ENCODE peak calls at places on chromosomes 3 and 15, in eight cellular contexts. S is nephron progenitor cell; W is H4; N is left cardiac atrium; Y is activated T-helper 1 cell treated with Interleukin-2 at 50 U/mL for 16 hours; H is fibroblast of mammary gland; L is stimulated activated CD8-positive, alpha-beta memory T cell treated with anti-CD3 and anti-CD28 coated beads, Interleukin-15, amount 100 ng/mL, for 4 hours; F is effector CD4-positive, alpha-beta T cell. O is an unnamed sample.

GRCh38 chr3:187750513-187751123 is 5.3 kb upstream of the BCL6 start:
- DNase-seq in H (no peak), N (no peak), S (peak; percentile 44), Y (no peak), F (no peak), W (peak; percentile 23), L (no peak), O (no peak)

GRCh38 chr3:123656691-123657090 is 71.8 kb upstream of the HACD2 start:
- DNase-seq in Y (no peak), H (no peak), S (no peak), L (no peak), W (no peak), F (no peak), N (no peak), O (no peak)

GRCh38 chr15:95995375-95996168 is 334.9 kb upstream of the NR2F2 start:
- DNase-seq in S (no peak), F (no peak), Y (no peak), H (peak; percentile 41), W (no peak), L (no peak), N (no peak), O (no peak)

GRCh38 chr3:40116478-40117162 is 192.9 kb upstream of the EIF1B start:
- DNase-seq in W (no peak), N (no peak), F (no peak), S (no peak), Y (no peak), H (peak; percentile 72), L (no peak), O (no peak)

GRCh38 chr3:121604759-121605158 is 11.6 kb downstream of the FBXO40 start:
- DNase-seq in H (no peak), Y (no peak), L (no peak), W (no peak), F (no peak), S (no peak), N (no peak), O (no peak)

GRCh38 chr15:84749111-84749991 is 959 bp downstream of the ZNF592 start:
- DNase-seq in N (peak; percentile 43), W (peak; percentile 8), H (peak; percentile 32), F (peak; percentile 20), S (peak; percentile 38), L (no peak), Y (peak; percentile 27), O (peak; percentile 20)

GRCh38 chr15:78100886-78101285 is 8.5 kb downstream of the SH2D7 start:
- DNase-seq in W (no peak), S (no peak), H (no peak), F (no peak), N (no peak), L (no peak), Y (no peak), O (no peak)

GRCh38 chr15:31372635-31373091 is 46.0 kb downstream of the KLF13 start:
- DNase-seq in F (no peak), L (no peak), W (peak; percentile 56), H (peak; percentile 86), N (peak; percentile 53), Y (no peak), S (peak; percentile 45), O (no peak)

GRCh38 chr3:72318504-72319201 is 529.6 kb downstream of the SHQ1 start:
- DNase-seq in H (no peak), W (peak; percentile 16), L (no peak), Y (no peak), F (no peak), N (no peak), S (no peak), O (no peak)

GRCh38 chr15:37907136-37907535 is 27.3 kb upstream of the TMCO5A start:
- DNase-seq in L (no peak), H (peak; percentile 45), W (peak; percentile 29), N (no peak), S (no peak), F (no peak), Y (no peak), O (no peak)

GRCh38 chr15:93200448-93201226 is 111.6 kb upstream of the RGMA start:
- DNase-seq in L (no peak), F (no peak), N (no peak), S (no peak), W (no peak), H (no peak), Y (no peak), O (no peak)

GRCh38 chr3:72818092-72818721 is 30.0 kb downstream of the SHQ1 start:
- DNase-seq in L (no peak), W (peak; percentile 10), N (no peak), H (peak; percentile 53), S (no peak), Y (no peak), F (no peak), O (no peak)

GRCh38 chr3:149702691-149703426 is 45.0 kb upstream of the WWTR1 start:
- DNase-seq in L (no peak), S (no peak), W (peak; percentile 58), F (no peak), Y (no peak), H (peak; percentile 100), N (no peak), O (no peak)

GRCh38 chr15:49709815-49710214 is 89.0 kb downstream of the DTWD1 start:
- DNase-seq in W (no peak), S (no peak), F (no peak), H (no peak), N (no peak), L (no peak), Y (no peak), O (no peak)

GRCh38 chr15:59388670-59389069 is 16.0 kb upstream of the MYO1E start:
- DNase-seq in L (no peak), W (peak; percentile 14), Y (no peak), H (peak; percentile 81), N (no peak), S (no peak), F (no peak), O (no peak)

GRCh38 chr3:79306939-79307590 is 460.7 kb downstream of the ROBO1 start:
- DNase-seq in H (no peak), F (no peak), W (no peak), L (no peak), N (no peak), S (peak; percentile 4), Y (no peak), O (no peak)

GRCh38 chr3:100710355-100711198 is 1.3 kb downstream of the TFG start:
- DNase-seq in H (peak; percentile 75), Y (no peak), F (peak; percentile 19), W (peak; percentile 62), L (no peak), N (peak; percentile 37), S (peak; percentile 36), O (peak; percentile 19)

GRCh38 chr15:29090617-29091466 is 178.8 kb downstream of the NSMCE3 start:
- DNase-seq in S (peak; percentile 46), H (peak; percentile 12), N (no peak), Y (peak; percentile 17), L (no peak), W (no peak), F (peak; percentile 15), O (no peak)

GRCh38 chr15:86373147-86373546 is 293.5 kb downstream of the AGBL1 start:
- DNase-seq in W (no peak), H (no peak), N (no peak), Y (no peak), L (no peak), S (no peak), F (no peak), O (no peak)

GRCh38 chr3:41297750-41298149 is 98.4 kb downstream of the CTNNB1 start:
- DNase-seq in H (no peak), S (no peak), L (no peak), F (no peak), W (no peak), N (no peak), Y (no peak), O (no peak)

GRCh38 chr3:187936676-187937075 is 191.4 kb upstream of the BCL6 start:
- DNase-seq in H (no peak), N (no peak), Y (no peak), F (no peak), W (no peak), L (no peak), S (no peak), O (no peak)

GRCh38 chr3:42688016-42688415 is 2.7 kb downstream of the KLHL40 start:
- DNase-seq in H (no peak), W (no peak), S (no peak), F (no peak), N (peak; percentile 17), L (no peak), Y (no peak), O (no peak)

GRCh38 chr15:23606226-23606625 is 40.8 kb downstream of the MKRN3 start:
- DNase-seq in W (no peak), H (no peak), N (no peak), Y (no peak), F (no peak), L (no peak), S (no peak), O (no peak)

GRCh38 chr15:63348392-63348791 is 33.3 kb downstream of the CA12 start:
- DNase-seq in S (no peak), F (no peak), L (no peak), N (peak; percentile 54), W (peak; percentile 86), Y (no peak), H (peak; percentile 56), O (no peak)

GRCh38 chr3:52248165-52248541 is 2.6 kb downstream of the PPM1M start:
- DNase-seq in W (no peak), L (no peak), H (no peak), Y (no peak), N (no peak), S (no peak), F (no peak), O (no peak)

GRCh38 chr3:72144773-72145505 is 360.0 kb upstream of the PROK2 start:
- DNase-seq in H (no peak), Y (no peak), W (no peak), F (no peak), N (peak; percentile 67), L (no peak), S (no peak), O (no peak)

GRCh38 chr3:98972155-98972554 is 70.7 kb upstream of the DCBLD2 start:
- DNase-seq in H (peak; percentile 97), Y (no peak), N (no peak), L (no peak), F (no peak), W (peak; percentile 83), S (no peak), O (no peak)

GRCh38 chr15:20357139-20358065 is 184.2 kb downstream of the GOLGA6L6 start:
- DNase-seq in H (no peak), L (no peak), N (peak; percentile 26), S (no peak), W (no peak), Y (no peak), F (no peak), O (no peak)